ENCODE peak calls at places on chromosomes 4 and X, in four cellular contexts. W is HepG2, K is GM12878, G is K562. X is an unnamed sample.

GRCh38 chr4:152998861-152999260 is 62.7 kb downstream of the FHDC1 start:
- DNase-seq in K (no peak), W (no peak), G (no peak), X (no peak)

GRCh38 chr4:77215107-77215506 is 58.1 kb downstream of the CCNG2 start:
- DNase-seq in W (no peak), G (no peak), K (no peak), X (no peak)

GRCh38 chrX:40778861-40779575 is 43.7 kb upstream of the MED14 start:
- DNase-seq in K (no peak), G (no peak), W (no peak), X (no peak)

GRCh38 chrX:153643431-153644351 is 3.3 kb upstream of the DUSP9 start:
- DNase-seq in G (peak; percentile 78), W (no peak), K (no peak), X (peak; percentile 65)

GRCh38 chrX:68827848-68828562 is 816 bp upstream of the EFNB1 start:
- DNase-seq in W (peak; percentile 55), K (no peak), G (peak; percentile 69), X (peak; percentile 80)

GRCh38 chrX:132489256-132490085 is 633 bp upstream of the MBNL3 start:
- DNase-seq in W (no peak), K (no peak), G (no peak), X (peak; percentile 54)

GRCh38 chr4:20203508-20203907 is 48.2 kb upstream of the SLIT2 start:
- DNase-seq in G (no peak), K (no peak), W (no peak), X (no peak)

GRCh38 chrX:47629419-47630210 is at the start of gene CFP:
- DNase-seq in K (no peak), G (no peak), W (no peak), X (no peak)

GRCh38 chr4:54229631-54230478 is 762 bp downstream of the PDGFRA start:
- DNase-seq in G (no peak), W (no peak), K (no peak), X (no peak)

GRCh38 chrX:53605004-53605403 is 81.5 kb downstream of the HUWE1 start:
- DNase-seq in G (no peak), W (no peak), K (no peak), X (no peak)

GRCh38 chr4:74364649-74365491 is at the start of gene EREG:
- DNase-seq in K (no peak), G (peak; percentile 26), W (no peak), X (peak; percentile 10)

GRCh38 chrX:131975851-131976250 is 47.3 kb upstream of the STK26 start:
- DNase-seq in W (no peak), G (no peak), K (no peak), X (no peak)

GRCh38 chr4:64911846-64912245 is 502.6 kb upstream of the TECRL start:
- DNase-seq in W (no peak), G (no peak), K (no peak), X (no peak)

GRCh38 chrX:8632949-8633348 is 99.0 kb downstream of the ANOS1 start:
- DNase-seq in G (no peak), K (no peak), W (no peak), X (no peak)

GRCh38 chrX:153919281-153919680 is 6.8 kb downstream of the ARHGAP4 start:
- DNase-seq in K (no peak), W (no peak), G (no peak), X (no peak)

GRCh38 chr4:24368801-24369200 is 215.6 kb downstream of the DHX15 start:
- DNase-seq in G (no peak), W (no peak), K (no peak), X (no peak)

GRCh38 chr4:3660086-3660927 is 105.9 kb upstream of the ADRA2C start:
- DNase-seq in W (no peak), K (no peak), G (no peak), X (no peak)

GRCh38 chrX:11190745-11191510 is 79.8 kb downstream of the HCCS start:
- DNase-seq in W (no peak), K (no peak), G (no peak), X (no peak)

GRCh38 chr4:83139514-83140156 is 25.1 kb upstream of the PLAC8 start:
- DNase-seq in K (no peak), G (no peak), W (peak; percentile 83), X (no peak)

GRCh38 chr4:8322794-8323704 is 53.5 kb downstream of the HTRA3 start:
- DNase-seq in W (no peak), G (no peak), K (no peak), X (no peak)

GRCh38 chr4:92232566-92232965 is 71.2 kb upstream of the GRID2 start:
- DNase-seq in G (no peak), K (no peak), W (no peak), X (no peak)

GRCh38 chrX:3345281-3346081 is 971 bp downstream of the MXRA5 start:
- DNase-seq in W (no peak), G (no peak), K (no peak), X (no peak)

GRCh38 chr4:158860856-158861255 is 92.0 kb downstream of the FNIP2 start:
- DNase-seq in K (peak; percentile 50), W (no peak), G (no peak), X (no peak)

GRCh38 chr4:147479817-147480216 is 1.1 kb upstream of the EDNRA start:
- DNase-seq in W (no peak), G (no peak), K (no peak), X (no peak)

GRCh38 chr4:8647626-8648025 is 55.1 kb downstream of the CPZ start:
- DNase-seq in G (no peak), K (no peak), W (no peak), X (no peak)

GRCh38 chr4:107856901-107857300 is 32.2 kb downstream of the SGMS2 start:
- DNase-seq in G (no peak), K (no peak), W (no peak), X (no peak)

GRCh38 chr4:136078971-136079370 is 1453.3 kb downstream of the PCDH18 start:
- DNase-seq in W (no peak), K (no peak), G (no peak), X (no peak)

GRCh38 chrX:103461156-103461555 is 58.1 kb downstream of the RAB40A start:
- DNase-seq in W (no peak), G (no peak), K (no peak), X (no peak)

GRCh38 chr4:23885943-23886590 is 3.8 kb downstream of the PPARGC1A start:
- DNase-seq in G (no peak), K (no peak), W (no peak), X (no peak)

GRCh38 chrX:10783451-10783995 is 163.1 kb upstream of the MID1 start:
- DNase-seq in W (no peak), K (no peak), G (no peak), X (no peak)

GRCh38 chrX:104085477-104085876 is 9.4 kb upstream of the TMSB15C start:
- DNase-seq in K (no peak), G (no peak), W (no peak), X (no peak)

GRCh38 chrX:95484781-95485180 is 1199.9 kb upstream of the DIAPH2 start:
- DNase-seq in W (no peak), G (no peak), K (no peak), X (no peak)

GRCh38 chrX:85288992-85289723 is 45.4 kb downstream of the ZNF711 start:
- DNase-seq in W (no peak), K (no peak), G (peak; percentile 8), X (no peak)

GRCh38 chr4:20378181-20378580 is 126.5 kb downstream of the SLIT2 start:
- DNase-seq in K (no peak), G (no peak), W (no peak), X (no peak)

DNA sequence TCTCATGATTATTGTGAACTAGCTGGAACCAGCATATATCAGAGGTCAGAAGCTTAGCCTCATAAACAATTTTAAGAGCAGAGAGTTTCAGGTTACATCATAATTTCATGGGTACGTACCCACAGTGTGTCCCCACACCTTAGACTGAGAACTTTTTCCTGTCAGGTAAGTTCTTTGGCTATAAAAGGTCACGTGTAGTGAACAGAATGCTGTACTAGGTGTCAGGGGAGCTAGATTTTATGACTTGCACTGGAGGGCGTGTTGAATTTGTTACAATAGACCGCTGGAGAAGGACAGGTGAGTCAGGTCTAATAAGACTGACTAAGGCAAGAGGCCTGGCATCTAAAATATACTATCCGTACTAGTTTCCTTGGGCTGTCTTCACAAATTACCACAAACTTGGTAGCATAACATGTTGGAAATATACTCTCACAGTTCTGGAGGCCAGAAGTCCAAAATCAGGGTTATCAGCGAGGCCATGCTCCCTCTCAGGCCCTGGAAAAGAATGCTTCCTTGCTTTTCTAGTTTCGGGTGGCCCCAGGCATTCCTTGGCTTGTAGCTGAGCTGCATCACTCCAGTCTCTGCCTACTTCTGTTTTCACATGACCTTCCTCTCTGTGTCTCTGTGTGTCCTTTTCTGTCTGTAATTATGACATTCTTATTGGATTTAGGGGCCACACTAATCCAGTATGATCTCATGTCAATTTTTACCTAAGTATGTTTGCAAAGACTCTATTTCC is 512.0 kb upstream of the NR3C2 start:
- DNase-seq in W (no peak), K (no peak), G (no peak), X (no peak)
- TF ChIP-seq SP1 in W (no peak), K (no peak), G (no peak), X (no peak)

DNA sequence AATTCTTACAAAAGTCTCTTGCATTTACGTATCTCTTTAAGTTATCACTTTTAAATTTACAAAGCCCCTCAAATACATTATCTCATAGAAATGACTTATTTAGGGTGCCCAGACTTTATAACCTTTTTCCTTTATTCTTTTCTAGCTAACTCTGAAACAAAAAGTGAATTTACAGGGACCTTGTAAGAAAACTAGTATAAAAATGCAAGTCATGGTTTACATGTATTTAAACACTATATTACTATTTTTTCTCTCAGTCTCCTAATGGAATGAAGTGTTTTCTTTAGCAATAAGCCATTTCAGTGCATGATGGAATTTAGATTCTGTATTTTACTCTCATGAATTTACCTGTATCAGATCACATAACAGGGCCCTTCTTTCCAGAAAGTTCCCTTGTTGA is 14.5 kb upstream of the HEPH start:
- DNase-seq in K (no peak), W (no peak), G (no peak), X (no peak)
- TF ChIP-seq FOXM1 in K (no peak), W (no peak), G (no peak), X (no peak)

GRCh38 chrX:14673764-14674163 is 144.4 kb downstream of the GLRA2 start:
- DNase-seq in G (no peak), W (peak; percentile 39), K (peak; percentile 70), X (peak; percentile 21)
- TF ChIP-seq FOXK2 in G (no peak), W (no peak), K (no peak), X (no peak)

GRCh38 chr4:86302242-86302641 is 57.6 kb downstream of the MAPK10 start:
- DNase-seq in K (no peak), W (peak; percentile 3), G (no peak), X (no peak)

GRCh38 chr4:86306816-86307215 is 53.0 kb downstream of the MAPK10 start:
- DNase-seq in G (no peak), K (no peak), W (no peak), X (no peak)

GRCh38 chr4:86307432-86307831 is 52.4 kb downstream of the MAPK10 start:
- DNase-seq in K (no peak), G (no peak), W (no peak), X (no peak)
- TF ChIP-seq SP1 in K (no peak), G (no peak), W (no peak), X (no peak)

X was measured in HEK293T.